ENCODE peak calls at places on chromosomes 13 and 19, in four cellular contexts. One of them, this sample, is unnamed.

GRCh38 chr19:40139533-40140287 is 49.0 kb upstream of the ZNF780A start:
- DNase-seq in T follicular helper cell: no peak
- DNase-seq in breast epithelium: no peak
- DNase-seq in H54: peak
- DNase-seq in this sample: no peak

GRCh38 chr13:100304241-100304640 is 215.3 kb downstream of the PCCA start:
- DNase-seq in H54: no peak
- DNase-seq in breast epithelium: no peak
- DNase-seq in T follicular helper cell: no peak
- DNase-seq in this sample: no peak

GRCh38 chr13:19055611-19056010 is 126.0 kb downstream of the TUBA3C start:
- DNase-seq in T follicular helper cell: no peak
- DNase-seq in breast epithelium: no peak
- DNase-seq in H54: no peak
- DNase-seq in this sample: no peak

GRCh38 chr13:47463726-47464125 is 537.3 kb downstream of the SUCLA2 start:
- DNase-seq in H54: no peak
- DNase-seq in T follicular helper cell: no peak
- DNase-seq in breast epithelium: no peak
- DNase-seq in this sample: no peak

GRCh38 chr13:71979616-71980015 is 112.6 kb upstream of the DACH1 start:
- DNase-seq in H54: no peak
- DNase-seq in breast epithelium: no peak
- DNase-seq in T follicular helper cell: no peak
- DNase-seq in this sample: no peak

GRCh38 chr19:31220540-31220939 is 128.7 kb downstream of the TSHZ3 start:
- DNase-seq in T follicular helper cell: no peak
- DNase-seq in H54: no peak
- DNase-seq in breast epithelium: no peak
- DNase-seq in this sample: no peak

GRCh38 chr19:16737909-16738308 is 18.3 kb downstream of the NWD1 start:
- DNase-seq in H54: no peak
- DNase-seq in T follicular helper cell: no peak
- DNase-seq in breast epithelium: no peak
- DNase-seq in this sample: no peak

GRCh38 chr13:109162248-109163051 is 533.0 kb downstream of the MYO16 start:
- DNase-seq in H54: no peak
- DNase-seq in breast epithelium: no peak
- DNase-seq in T follicular helper cell: no peak
- DNase-seq in this sample: no peak

GRCh38 chr13:30829145-30829544 is 76.9 kb upstream of the MEDAG start:
- DNase-seq in T follicular helper cell: no peak
- DNase-seq in breast epithelium: no peak
- DNase-seq in H54: peak
- DNase-seq in this sample: no peak

GRCh38 chr19:5228932-5229777 is 111.5 kb downstream of the PTPRS start:
- DNase-seq in breast epithelium: no peak
- DNase-seq in H54: no peak
- DNase-seq in T follicular helper cell: no peak
- DNase-seq in this sample: no peak

GRCh38 chr19:48123907-48124675 is 13.5 kb upstream of the PLA2G4C start:
- DNase-seq in T follicular helper cell: no peak
- DNase-seq in H54: peak
- DNase-seq in breast epithelium: peak
- DNase-seq in this sample: no peak

GRCh38 chr13:20713751-20714150 is 10.3 kb downstream of the IL17D start:
- DNase-seq in T follicular helper cell: no peak
- DNase-seq in H54: peak
- DNase-seq in breast epithelium: no peak
- DNase-seq in this sample: no peak

GRCh38 chr19:43474986-43475705 is 9.7 kb upstream of the LYPD3 start:
- DNase-seq in breast epithelium: peak
- DNase-seq in H54: peak
- DNase-seq in T follicular helper cell: peak
- DNase-seq in this sample: peak

GRCh38 chr19:32875428-32875827 is 5.9 kb upstream of the SLC7A9 start:
- DNase-seq in breast epithelium: peak
- DNase-seq in T follicular helper cell: no peak
- DNase-seq in H54: no peak
- DNase-seq in this sample: no peak

GRCh38 chr13:36447501-36447900 is 15.2 kb downstream of the CCNA1 start:
- DNase-seq in breast epithelium: no peak
- DNase-seq in T follicular helper cell: no peak
- DNase-seq in H54: no peak
- DNase-seq in this sample: no peak

GRCh38 chr19:56253737-56254136 is 18.8 kb upstream of the EDDM13 start:
- DNase-seq in breast epithelium: no peak
- DNase-seq in T follicular helper cell: no peak
- DNase-seq in H54: peak
- DNase-seq in this sample: no peak

GRCh38 chr13:41835871-41836270 is 125.0 kb downstream of the VWA8 start:
- DNase-seq in H54: no peak
- DNase-seq in breast epithelium: no peak
- DNase-seq in T follicular helper cell: no peak
- DNase-seq in this sample: no peak

GRCh38 chr19:31976775-31977536 is 368.5 kb upstream of the ZNF507 start:
- DNase-seq in breast epithelium: no peak
- DNase-seq in T follicular helper cell: no peak
- DNase-seq in H54: no peak
- DNase-seq in this sample: no peak

GRCh38 chr19:33868821-33869412 is 72.2 kb downstream of the KCTD15 start:
- DNase-seq in T follicular helper cell: no peak
- DNase-seq in breast epithelium: peak
- DNase-seq in H54: no peak
- DNase-seq in this sample: no peak

GRCh38 chr19:55345818-55346724 is 6.4 kb downstream of the KMT5C start:
- DNase-seq in breast epithelium: no peak
- DNase-seq in T follicular helper cell: no peak
- DNase-seq in H54: peak
- DNase-seq in this sample: no peak

GRCh38 chr19:23554548-23554947 is 132.5 kb downstream of the ZNF675 start:
- DNase-seq in T follicular helper cell: no peak
- DNase-seq in breast epithelium: no peak
- DNase-seq in H54: no peak
- DNase-seq in this sample: no peak

GRCh38 chr13:23610187-23610576 is 40.0 kb downstream of the TNFRSF19 start:
- DNase-seq in T follicular helper cell: no peak
- DNase-seq in breast epithelium: no peak
- DNase-seq in H54: no peak
- DNase-seq in this sample: no peak

GRCh38 chr13:27131202-27131623 is 40.4 kb downstream of the USP12 start:
- DNase-seq in T follicular helper cell: peak
- DNase-seq in breast epithelium: no peak
- DNase-seq in H54: no peak
- DNase-seq in this sample: peak

This sample was measured in effector memory CD4-positive, alpha-beta T cell.